ENCODE peak calls at places on chromosome X, in five cellular contexts. A is CD4-positive, alpha-beta T cell; G is IMR-90; V is breast epithelium; F is left lung. R is an unnamed sample.

GRCh38 chrX:3550160-3550765 is 163.2 kb downstream of the PRKX start:
- DNase-seq in A (no peak), V (no peak), G (no peak), F (no peak), R (no peak)

GRCh38 chrX:127459784-127460183 is 592.4 kb downstream of the ACTRT1 start:
- DNase-seq in V (no peak), G (no peak), A (no peak), F (no peak), R (no peak)

GRCh38 chrX:38206542-38206941 is 14.1 kb downstream of the SRPX start:
- DNase-seq in G (no peak), V (no peak), F (no peak), A (no peak), R (no peak)

GRCh38 chrX:140034916-140035315 is 69.6 kb upstream of the CXorf66 start:
- DNase-seq in V (no peak), A (no peak), G (no peak), F (no peak), R (no peak)

GRCh38 chrX:108437789-108438623 is at the start of gene COL4A6:
- DNase-seq in G (no peak), A (no peak), V (no peak), F (no peak), R (no peak)

GRCh38 chrX:122582280-122582679 is 601.8 kb upstream of the GRIA3 start:
- DNase-seq in F (no peak), A (no peak), G (no peak), V (no peak), R (no peak)

GRCh38 chrX:43741843-43742573 is 85.9 kb downstream of the MAOA start:
- DNase-seq in F (no peak), V (peak; percentile 22), G (no peak), A (no peak), R (no peak)

GRCh38 chrX:40449396-40449795 is 131.4 kb upstream of the ATP6AP2 start:
- DNase-seq in F (no peak), A (no peak), G (no peak), V (peak; percentile 44), R (no peak)

GRCh38 chrX:97895751-97896150 is 1012.0 kb downstream of the RPA4 start:
- DNase-seq in V (no peak), A (no peak), G (peak; percentile 32), F (no peak), R (no peak)

GRCh38 chrX:18973527-18974192 is 10.3 kb downstream of the PHKA2 start:
- DNase-seq in V (no peak), F (no peak), G (no peak), A (no peak), R (no peak)

GRCh38 chrX:141732031-141732430 is 33.5 kb upstream of the SPANXD start:
- DNase-seq in G (no peak), V (no peak), F (no peak), A (no peak), R (no peak)

GRCh38 chrX:104854790-104855340 is 288.9 kb downstream of the IL1RAPL2 start:
- DNase-seq in A (no peak), F (no peak), G (no peak), V (no peak), R (no peak)

GRCh38 chrX:2450681-2451080 is 50.1 kb downstream of the DHRSX start:
- DNase-seq in A (no peak), V (no peak), F (no peak), G (no peak), R (no peak)

DNA sequence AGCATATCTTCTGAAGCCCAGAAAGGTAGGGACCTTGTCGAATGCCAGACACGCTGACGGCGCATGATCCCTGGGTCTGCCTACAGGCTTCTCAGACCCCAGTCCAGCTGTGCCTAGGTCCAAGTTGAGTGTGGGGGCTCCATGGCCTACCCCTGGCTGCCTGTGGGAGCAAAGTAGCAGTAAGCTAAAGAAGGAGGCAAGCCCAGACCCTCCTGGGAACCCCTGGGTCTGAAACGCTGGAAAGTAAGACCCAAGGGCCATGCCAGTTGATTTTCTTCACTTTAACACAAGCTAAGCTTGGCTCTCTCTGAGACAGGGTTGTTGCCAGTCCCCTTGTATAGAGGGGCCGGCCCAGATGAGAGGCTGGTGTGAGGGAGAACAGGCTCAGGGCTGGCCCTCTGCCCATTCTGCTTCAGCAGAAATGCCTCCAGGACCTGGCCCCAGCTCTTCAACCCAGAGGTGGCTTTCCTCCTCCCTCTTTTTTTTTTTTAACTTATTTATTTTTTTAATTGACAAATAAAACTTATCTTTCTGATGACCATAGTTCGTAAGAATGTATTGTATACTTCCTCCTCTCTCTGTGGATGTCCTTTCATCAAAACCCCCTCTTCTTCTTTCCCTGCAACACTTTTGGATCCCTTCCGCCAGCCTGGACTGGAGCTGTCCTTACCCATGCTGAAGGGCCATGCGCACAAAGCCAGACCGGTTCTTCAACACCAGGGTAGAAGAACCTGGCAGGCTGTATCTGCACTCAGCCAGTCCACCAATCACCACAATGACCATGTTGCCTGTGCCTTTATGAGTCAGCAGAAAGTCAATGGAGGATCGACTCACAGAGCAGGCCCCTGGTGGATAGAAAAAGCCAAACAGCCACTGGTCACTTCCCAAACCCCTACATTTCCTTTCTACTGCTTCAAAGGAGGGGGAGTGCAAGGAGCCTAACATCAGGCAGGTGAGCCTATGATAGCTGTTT is 7.1 kb downstream of the AWAT2 start:
- DNase-seq in F (no peak), G (peak; percentile 42), A (no peak), V (peak; percentile 27), R (no peak)
- TF ChIP-seq CTCF in F (no peak), G (no peak), A (no peak), V (no peak), R (no peak)

GRCh38 chrX:95290455-95290854 is 1394.2 kb upstream of the DIAPH2 start:
- DNase-seq in V (no peak), G (no peak), A (no peak), F (no peak), R (no peak)

DNA sequence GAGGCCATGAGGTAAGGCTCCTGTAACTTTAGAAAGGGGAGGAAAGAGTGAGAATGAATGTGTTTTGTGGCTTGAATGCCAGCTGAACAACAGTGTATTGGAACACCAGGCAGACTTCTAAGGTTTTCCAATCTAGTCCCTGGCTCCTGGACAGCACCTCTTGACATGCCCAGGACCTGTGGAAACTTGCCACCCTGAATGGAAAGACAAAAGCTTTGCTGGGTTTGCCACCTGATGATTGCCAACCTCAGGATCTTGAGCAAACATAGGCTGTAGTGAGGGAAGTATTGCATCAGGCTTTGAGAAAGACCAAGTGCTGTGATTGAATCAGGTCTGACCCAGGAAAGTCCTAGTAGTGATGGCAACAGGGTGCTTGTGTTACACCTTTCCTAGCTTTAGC is 1393.1 kb upstream of the DIAPH2 start:
- DNase-seq in A (no peak), G (no peak), V (no peak), F (no peak), R (no peak)
- TF ChIP-seq CTCF in A (no peak), G (no peak), V (no peak), F (no peak), R (no peak)

DNA sequence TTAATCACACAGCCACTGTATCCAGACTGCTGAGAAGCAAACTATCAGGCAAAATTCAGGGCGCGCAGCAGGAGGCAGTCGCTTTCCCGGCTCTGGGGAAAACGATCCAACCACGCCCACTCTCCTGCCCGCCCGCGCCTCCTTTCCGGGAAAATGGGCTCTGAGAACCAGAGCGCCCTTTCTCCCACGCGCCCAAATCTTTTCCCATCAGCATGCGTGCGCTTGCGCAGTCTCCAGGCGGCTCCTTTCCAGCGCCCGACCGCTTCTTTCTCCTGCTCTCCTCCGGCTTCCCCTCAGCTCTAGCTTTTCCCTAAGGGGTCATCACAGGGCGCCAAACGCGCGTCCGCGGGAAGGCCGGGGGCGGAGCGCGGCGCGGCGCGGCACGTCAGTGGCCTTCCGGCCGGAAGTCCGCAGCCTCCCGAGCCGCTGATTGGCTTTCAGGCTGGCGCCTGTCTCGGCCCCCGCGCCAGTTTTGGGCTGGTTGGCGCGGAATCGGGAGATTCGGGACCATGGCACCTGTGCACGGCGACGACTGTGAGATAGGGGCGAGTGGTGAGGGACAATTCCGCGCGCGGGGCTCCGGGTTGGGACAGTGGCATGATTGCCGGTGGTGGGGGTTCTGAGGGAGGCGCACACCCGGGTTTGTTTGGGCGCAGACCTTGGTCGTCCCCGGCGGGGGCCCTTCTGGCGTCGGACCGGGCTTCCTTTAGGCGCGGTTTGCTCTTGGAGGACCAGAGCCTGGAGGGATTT is at the start of gene POLA1:
- DNase-seq in G (peak; percentile 95), V (peak; percentile 89), A (peak; percentile 39), F (peak; percentile 92), R (peak; percentile 64)
- TF ChIP-seq CTCF in G (peak; percentile 33), V (no peak), A (no peak), F (no peak), R (no peak)

DNA sequence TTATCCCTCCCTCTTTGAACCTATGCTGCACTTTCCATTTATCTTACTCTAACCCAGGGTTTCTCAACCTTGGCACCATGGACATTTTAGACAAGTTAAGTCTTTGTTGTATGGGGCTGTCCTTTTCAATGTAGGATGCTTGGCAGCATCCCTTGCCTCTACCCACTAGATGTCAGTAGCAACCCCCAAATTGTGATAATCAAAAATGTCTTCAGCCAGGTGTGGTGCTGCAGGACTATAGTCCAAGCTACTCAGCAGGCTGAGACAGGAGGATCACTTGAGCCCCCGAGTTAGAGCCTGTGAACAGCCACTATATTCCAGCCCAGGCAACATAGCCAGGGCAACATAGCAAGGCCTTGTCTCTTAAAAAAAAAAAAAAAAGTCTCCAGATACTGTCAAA is 7.0 kb downstream of the LRCH2 start:
- DNase-seq in F (no peak), A (no peak), V (no peak), G (peak; percentile 28), R (no peak)
- TF ChIP-seq CTCF in F (no peak), A (no peak), V (no peak), G (peak; percentile 53), R (no peak)

R was measured in activated B cell treated with CpG ODN at 0.5 μM for 24 hours.